ENCODE peak calls at places on chromosomes 16 and 17, in eight cellular contexts. K is IMR-90, A is AG04450, P is neural progenitor cell, C is type B pancreatic cell, E is psoas muscle, I is astrocyte of the spinal cord, S is cardiac fibroblast. N is an unnamed sample.

GRCh38 chr17:58995247-58995940 is 111.3 kb downstream of the TRIM37 start:
- DNase-seq in E (no peak), S (peak), P (no peak), K (peak), A (no peak), I (peak), C (no peak), N (no peak)

GRCh38 chr16:23801387-23801786 is 34.4 kb upstream of the PRKCB start:
- DNase-seq in K (peak), S (peak), I (peak), E (peak), C (peak), A (peak), P (peak), N (peak)

GRCh38 chr17:867896-868489 is 85.8 kb downstream of the MRM3 start:
- DNase-seq in S (no peak), P (no peak), I (no peak), A (no peak), C (no peak), K (peak), E (no peak), N (no peak)

GRCh38 chr17:72487731-72488325 is 367.0 kb downstream of the SOX9 start:
- DNase-seq in I (no peak), K (no peak), P (no peak), C (no peak), E (no peak), S (no peak), A (no peak), N (no peak)

GRCh38 chr16:22329199-22329695 is 32.0 kb downstream of the POLR3E start:
- DNase-seq in C (no peak), K (no peak), E (no peak), P (no peak), I (no peak), S (no peak), A (no peak), N (no peak)

GRCh38 chr16:69796285-69797118 is 34.4 kb downstream of the WWP2 start:
- DNase-seq in C (no peak), E (no peak), K (peak), I (peak), P (peak), A (peak), S (peak), N (no peak)

GRCh38 chr17:71437176-71437575 is 683.6 kb upstream of the SOX9 start:
- DNase-seq in I (peak), E (no peak), P (no peak), C (no peak), S (peak), A (no peak), K (peak), N (no peak)

GRCh38 chr16:57167951-57168350 is 17.9 kb downstream of the PSME3IP1 start:
- DNase-seq in C (no peak), S (peak), K (peak), A (peak), I (peak), P (peak), E (no peak), N (no peak)

GRCh38 chr17:28675980-28676379 is 14.0 kb downstream of the SUPT6H start:
- DNase-seq in K (no peak), C (no peak), A (no peak), I (no peak), E (no peak), P (no peak), S (no peak), N (no peak)

GRCh38 chr17:37246085-37246484 is 129.7 kb upstream of the C17orf78 start:
- DNase-seq in K (no peak), I (no peak), C (no peak), S (no peak), E (no peak), A (no peak), P (no peak), N (no peak)

GRCh38 chr16:69408451-69408850 is 16.0 kb upstream of the CYB5B start:
- DNase-seq in A (no peak), S (no peak), P (no peak), E (no peak), K (no peak), I (no peak), C (no peak), N (no peak)

GRCh38 chr17:81523139-81524062 is 4.8 kb upstream of the FSCN2 start:
- DNase-seq in C (no peak), I (no peak), S (peak), E (no peak), K (peak), A (no peak), P (peak), N (no peak)

GRCh38 chr16:88309905-88310259 is 72.9 kb upstream of the ZNF469 start:
- DNase-seq in I (no peak), C (no peak), P (no peak), K (no peak), S (no peak), A (no peak), E (peak), N (no peak)
- TF ChIP-seq CTCF in I (peak), C (no peak), P (peak), K (no peak), S (no peak), A (peak), E (peak), N (no peak)

DNA sequence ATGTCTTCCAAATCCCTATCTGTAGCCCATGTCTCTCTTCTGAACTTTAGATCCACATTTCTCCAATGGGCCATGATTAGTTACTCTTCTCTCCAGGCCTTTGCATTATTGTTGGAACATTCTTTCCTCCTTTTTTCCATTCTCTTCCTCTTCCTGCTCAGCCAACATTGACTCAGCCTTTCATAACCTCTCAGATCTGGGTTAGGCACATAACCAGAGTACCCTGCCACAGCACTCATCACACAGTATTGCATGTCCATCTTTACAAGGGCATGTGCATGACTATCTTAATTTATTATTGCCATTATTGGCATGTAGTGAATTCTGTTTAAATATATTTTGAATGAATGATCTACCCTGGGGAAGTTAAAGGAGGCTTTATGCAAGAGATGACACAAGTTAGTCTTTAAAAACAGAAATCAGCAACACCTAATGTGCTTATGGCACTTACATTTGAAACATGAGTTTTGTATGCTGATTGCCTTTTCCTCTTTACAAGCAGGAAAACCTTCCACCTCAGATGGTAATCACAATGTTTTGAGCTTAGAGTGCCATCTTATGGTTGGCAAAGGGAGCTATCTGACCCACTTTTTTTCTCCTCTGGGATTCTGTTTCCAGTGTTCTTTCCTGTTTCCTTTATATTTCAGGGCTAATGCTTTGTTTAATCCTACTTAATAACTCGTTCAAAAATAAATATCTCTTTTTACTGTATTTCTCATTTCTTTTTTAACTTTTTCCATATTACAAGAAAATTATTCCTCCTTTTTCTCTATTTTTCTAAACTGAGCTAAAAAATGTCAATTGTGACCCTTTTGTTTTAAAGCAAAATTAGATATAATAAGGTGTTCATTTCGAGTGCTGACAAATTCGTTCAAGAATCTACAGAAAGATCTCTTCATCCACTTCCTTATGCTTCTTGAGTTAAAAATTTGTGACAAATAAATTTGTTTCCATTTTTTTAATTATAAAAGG is 151.0 kb upstream of the RBL2 start:
- DNase-seq in I (peak), A (peak), E (no peak), S (peak), K (peak), C (no peak), P (peak), N (no peak)
- TF ChIP-seq CTCF in I (peak), A (peak), E (peak), S (peak), K (peak), C (peak), P (peak), N (no peak)

DNA sequence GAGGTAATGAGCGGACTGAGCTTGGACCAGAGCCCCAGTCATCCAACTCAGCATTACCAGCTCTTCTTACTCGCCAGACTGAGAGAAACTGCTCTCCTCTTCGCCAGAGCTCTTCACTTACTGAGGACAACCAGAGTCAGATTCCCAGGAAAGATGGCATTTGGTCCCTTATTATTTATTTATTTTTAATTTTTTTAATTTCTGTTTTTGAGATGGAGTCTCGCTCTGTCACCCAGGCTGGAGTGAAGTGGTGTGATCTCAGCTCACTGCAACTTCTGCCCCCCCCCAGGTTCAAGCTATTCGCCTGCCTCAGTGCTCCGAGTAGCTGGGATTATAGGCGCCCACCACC is 23.3 kb downstream of the DEXI start:
- DNase-seq in S (no peak), K (no peak), A (no peak), I (no peak), E (no peak), C (no peak), P (no peak), N (no peak)
- TF ChIP-seq CTCF in S (no peak), K (no peak), A (no peak), I (no peak), E (no peak), C (peak), P (no peak), N (no peak)

GRCh38 chr16:79770244-79771064 is 169.9 kb upstream of the MAF start:
- DNase-seq in P (peak), E (peak), K (peak), I (peak), A (peak), C (peak), S (peak), N (peak)
- TF ChIP-seq CTCF in P (no peak), E (no peak), K (no peak), I (no peak), A (no peak), C (no peak), S (no peak), N (no peak)

GRCh38 chr17:34370376-34370996 is 7.5 kb upstream of the CCL1 start:
- DNase-seq in P (no peak), E (no peak), A (no peak), S (no peak), C (peak), K (no peak), I (no peak), N (no peak)
- TF ChIP-seq CTCF in P (no peak), E (no peak), A (no peak), S (no peak), C (no peak), K (no peak), I (no peak), N (no peak)

GRCh38 chr16:85676466-85676865 is 12.3 kb downstream of the GINS2 start:
- DNase-seq in P (no peak), S (no peak), I (no peak), K (no peak), A (no peak), E (no peak), C (no peak), N (no peak)

GRCh38 chr16:85674828-85675227 is 13.9 kb downstream of the GINS2 start:
- DNase-seq in K (no peak), E (no peak), C (no peak), I (no peak), A (no peak), P (no peak), S (no peak), N (no peak)

GRCh38 chr16:85673529-85674417 is 15.0 kb downstream of the GINS2 start:
- DNase-seq in E (no peak), P (no peak), A (peak), I (peak), S (peak), K (peak), C (no peak), N (no peak)

GRCh38 chr16:85674418-85674755 is 14.4 kb downstream of the GINS2 start:
- DNase-seq in C (no peak), P (no peak), I (no peak), K (no peak), A (no peak), S (no peak), E (no peak), N (no peak)

GRCh38 chr16:85675528-85675927 is 13.2 kb downstream of the GINS2 start:
- DNase-seq in C (no peak), P (no peak), I (peak), E (no peak), A (no peak), S (peak), K (peak), N (no peak)
- TF ChIP-seq CTCF in C (peak), P (peak), I (peak), E (peak), A (peak), S (peak), K (peak), N (no peak)

N was measured in omental fat pad.